ENCODE peak calls at places on chromosomes 13 and 19, in nine cellular contexts. B is keratinocyte, D is thoracic aorta, L is PC-3, I is kidney, G is lower lobe of right lung, X is ascending aorta, U is neural progenitor cell, A is IMR-90. H is an unnamed sample. For H3K4me1, the result is how much of the 10 kb centered on the place peaks cover.

GRCh38 chr13:80469841-80470378 is 129.0 kb upstream of the SPRY2 start:
- DNase-seq in X (peak), D (peak), B (peak), I (peak), U (no peak), L (peak), G (no peak), A (peak), H (peak)

GRCh38 chr13:73898899-73899298 is 235.3 kb downstream of the KLF12 start:
- DNase-seq in L (no peak), B (no peak), U (no peak), D (no peak), G (no peak), X (no peak), A (no peak), I (no peak), H (no peak)

GRCh38 chr13:112892759-112893569 is 76.0 kb upstream of the MCF2L start:
- DNase-seq in I (peak), G (peak), L (no peak), D (no peak), U (peak), B (no peak), X (no peak), A (no peak), H (no peak)

GRCh38 chr13:30477346-30478235 is 11.9 kb upstream of the HMGB1 start:
- DNase-seq in L (no peak), B (no peak), A (no peak), D (no peak), I (no peak), G (no peak), X (no peak), U (no peak), H (no peak)

GRCh38 chr13:48576448-48576993 is 43.6 kb upstream of the RCBTB2 start:
- DNase-seq in L (no peak), B (no peak), A (no peak), X (no peak), G (no peak), U (no peak), I (no peak), D (no peak), H (no peak)

GRCh38 chr13:51590966-51591627 is 6.8 kb downstream of the WDFY2 start:
- DNase-seq in D (no peak), X (peak), A (peak), U (no peak), I (no peak), B (no peak), L (peak), G (no peak), H (peak)

GRCh38 chr19:35714601-35715354 is 3.0 kb upstream of the KMT2B start:
- DNase-seq in B (no peak), G (no peak), U (peak), A (no peak), L (no peak), D (no peak), X (no peak), I (peak), H (no peak)

GRCh38 chr13:102191951-102192461 is 209.8 kb downstream of the FGF14 start:
- DNase-seq in I (no peak), A (peak), L (peak), D (no peak), U (peak), X (no peak), B (peak), G (no peak), H (peak)

GRCh38 chr19:30357580-30357954 is 14.6 kb upstream of the ZNF536 start:
- DNase-seq in G (no peak), B (no peak), A (no peak), L (no peak), X (peak), D (no peak), I (no peak), U (no peak), H (no peak)

GRCh38 chr13:84098273-84098672 is 216.0 kb upstream of the SLITRK1 start:
- DNase-seq in I (no peak), U (no peak), X (no peak), G (no peak), D (no peak), B (no peak), A (no peak), L (no peak), H (no peak)

GRCh38 chr19:33311326-33311682 is 9.0 kb upstream of the CEBPA start:
- DNase-seq in D (no peak), U (no peak), X (no peak), I (no peak), G (peak), B (no peak), L (peak), A (no peak), H (no peak)

GRCh38 chr13:110711778-110712070 is 1.8 kb upstream of the ING1 start:
- DNase-seq in G (no peak), L (no peak), A (no peak), X (no peak), D (no peak), U (peak), I (no peak), B (no peak), H (peak)

GRCh38 chr19:49422407-49423277 is 599 bp downstream of the PTH2 start:
- DNase-seq in U (peak), G (no peak), I (no peak), X (no peak), L (no peak), B (no peak), A (peak), D (no peak), H (peak)
- TF ChIP-seq CTCF in U (peak), G (peak), I (no peak), X (peak), L (no peak), B (peak), A (peak), D (peak), H (peak)

GRCh38 chr19:17136026-17136425 is 60.4 kb downstream of the MYO9B start:
- DNase-seq in G (no peak), A (no peak), D (no peak), B (no peak), U (peak), X (no peak), L (no peak), I (no peak), H (no peak)
- H3K4me1 ChIP-seq in G (half or more), A (under half), D (half or more), B (under half), U (under half), X (under half), L (under half), I (under half), H (under half)

GRCh38 chr13:34620073-34620858 is 321.8 kb upstream of the NBEA start:
- DNase-seq in B (no peak), U (no peak), G (no peak), L (no peak), X (no peak), D (no peak), A (no peak), I (no peak), H (peak)

GRCh38 chr13:34627499-34627898 is 314.6 kb upstream of the NBEA start:
- DNase-seq in I (no peak), L (no peak), U (peak), A (no peak), G (no peak), B (no peak), X (no peak), D (no peak), H (no peak)

GRCh38 chr13:34627905-34628682 is 314.0 kb upstream of the NBEA start:
- DNase-seq in X (no peak), G (no peak), L (no peak), D (no peak), A (no peak), I (no peak), U (peak), B (no peak), H (no peak)

GRCh38 chr13:34618654-34619053 is 323.4 kb upstream of the NBEA start:
- DNase-seq in L (no peak), B (no peak), U (no peak), A (no peak), X (no peak), G (no peak), I (no peak), D (no peak), H (no peak)

GRCh38 chr13:34623331-34623730 is 318.7 kb upstream of the NBEA start:
- DNase-seq in L (no peak), I (no peak), X (no peak), D (no peak), U (peak), A (no peak), G (no peak), B (no peak), H (no peak)
- TF ChIP-seq CTCF in L (no peak), I (no peak), X (no peak), D (no peak), U (no peak), A (no peak), G (no peak), B (no peak), H (no peak)

GRCh38 chr13:50320297-50320862 is 305.1 kb downstream of the KCNRG start:
- DNase-seq in I (no peak), B (no peak), G (no peak), D (no peak), X (no peak), U (no peak), A (peak), L (peak), H (peak)
- H3K4me1 ChIP-seq in I (under half), B (under half), G (under half), D (under half), X (under half), U (under half), A (under half), L (under half), H (under half)